ENCODE peak calls at places on chromosome 6, in seven cellular contexts. S is ovary; Y is psoas muscle; F is breast epithelium; Q is CD8-positive, alpha-beta memory T cell; R is GM23248; H is tibial nerve. M is an unnamed sample.

GRCh38 chr6:4607793-4608192 is 168.4 kb upstream of the CDYL start:
- DNase-seq in S (no peak), Y (no peak), F (no peak), Q (no peak), R (no peak), H (no peak), M (no peak)

GRCh38 chr6:118843685-118844390 is 50.1 kb upstream of the ASF1A start:
- DNase-seq in S (no peak), Y (no peak), F (no peak), Q (no peak), R (peak; percentile 32), H (no peak), M (no peak)

GRCh38 chr6:95576621-95577316 is 566 bp upstream of the MANEA start:
- DNase-seq in S (no peak), Y (no peak), F (no peak), Q (peak; percentile 40), R (peak; percentile 46), H (no peak), M (no peak)

GRCh38 chr6:167757821-167758220 is 68.9 kb upstream of the AFDN start:
- DNase-seq in S (no peak), Y (no peak), F (no peak), Q (no peak), R (no peak), H (no peak), M (no peak)

GRCh38 chr6:490251-491037 is 98.9 kb downstream of the IRF4 start:
- DNase-seq in S (no peak), Y (no peak), F (no peak), Q (no peak), R (no peak), H (no peak), M (no peak)

GRCh38 chr6:29760328-29760727 is 37.1 kb downstream of the HLA-F start:
- DNase-seq in S (no peak), Y (no peak), F (no peak), Q (no peak), R (no peak), H (no peak), M (no peak)

GRCh38 chr6:106377061-106377540 is 16.6 kb downstream of the CRYBG1 start:
- DNase-seq in S (no peak), Y (no peak), F (no peak), Q (no peak), R (peak; percentile 41), H (no peak), M (no peak)

GRCh38 chr6:74066168-74066871 is 370.3 kb downstream of the CD109 start:
- DNase-seq in S (no peak), Y (no peak), F (no peak), Q (no peak), R (peak; percentile 33), H (no peak), M (no peak)

GRCh38 chr6:151229401-151230276 is 10.1 kb upstream of the AKAP12 start:
- DNase-seq in S (no peak), Y (no peak), F (no peak), Q (no peak), R (no peak), H (no peak), M (no peak)

GRCh38 chr6:129699661-129700060 is 10.3 kb downstream of the ARHGAP18 start:
- DNase-seq in S (no peak), Y (no peak), F (no peak), Q (no peak), R (no peak), H (no peak), M (no peak)

GRCh38 chr6:87757792-87758191 is 55.8 kb upstream of the AKIRIN2 start:
- DNase-seq in S (no peak), Y (no peak), F (no peak), Q (no peak), R (no peak), H (no peak), M (no peak)

GRCh38 chr6:149985506-149985937 is 21.8 kb downstream of the ULBP1 start:
- DNase-seq in S (no peak), Y (no peak), F (peak; percentile 37), Q (no peak), R (peak; percentile 31), H (no peak), M (no peak)

GRCh38 chr6:118859517-118860064 is 34.4 kb upstream of the ASF1A start:
- DNase-seq in S (no peak), Y (no peak), F (no peak), Q (no peak), R (no peak), H (no peak), M (no peak)

DNA sequence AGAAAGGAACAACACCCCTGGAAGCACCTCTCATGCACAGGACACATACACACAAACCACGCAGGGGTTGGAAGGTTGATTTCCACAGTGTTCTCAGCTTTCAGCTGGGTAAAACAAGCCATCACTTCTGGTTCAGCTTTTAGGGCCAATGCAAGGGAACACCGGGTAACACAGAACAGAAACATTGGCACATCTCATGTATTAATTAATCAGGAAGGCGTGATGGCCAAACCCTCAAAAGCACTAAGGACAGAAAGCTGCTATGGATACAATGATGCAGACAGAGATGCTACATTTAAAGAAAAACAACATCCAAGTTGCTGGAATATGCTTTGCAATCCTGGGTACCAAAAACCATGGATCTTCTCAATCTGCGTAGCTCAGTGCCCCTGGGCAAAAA is 104.3 kb upstream of the BEND6 start:
- DNase-seq in S (no peak), Y (no peak), F (no peak), Q (no peak), R (peak; percentile 39), H (no peak), M (no peak)
- H3K4me3 ChIP-seq in S (peak overlapping the region; percentile 38), Y (peak overlapping the region; percentile 63), F (peak overlapping the region; percentile 51), Q (no peak overlapping the region), R (peak overlapping the region; percentile 87), H (peak overlapping the region; percentile 57), M (peak overlapping the region; percentile 67)

GRCh38 chr6:124560836-124561585 is 401.2 kb upstream of the RNF217 start:
- DNase-seq in S (no peak), Y (no peak), F (no peak), Q (no peak), R (no peak), H (no peak), M (no peak)
- H3K4me3 ChIP-seq in S (no peak overlapping the region), Y (no peak overlapping the region), F (no peak overlapping the region), Q (no peak overlapping the region), R (no peak overlapping the region), H (no peak overlapping the region), M (no peak overlapping the region)

GRCh38 chr6:44113396-44113795 is 13.9 kb downstream of the MRPL14 start:
- DNase-seq in S (no peak), Y (no peak), F (no peak), Q (no peak), R (peak; percentile 26), H (no peak), M (no peak)

GRCh38 chr6:44115866-44116265 is 11.4 kb downstream of the MRPL14 start:
- DNase-seq in S (no peak), Y (no peak), F (no peak), Q (no peak), R (peak; percentile 62), H (no peak), M (no peak)

GRCh38 chr6:44117397-44118128 is 9.7 kb downstream of the MRPL14 start:
- DNase-seq in S (no peak), Y (no peak), F (no peak), Q (no peak), R (peak; percentile 26), H (no peak), M (no peak)

GRCh38 chr6:44119704-44120262 is 7.5 kb downstream of the MRPL14 start:
- DNase-seq in S (no peak), Y (no peak), F (no peak), Q (no peak), R (peak; percentile 48), H (no peak), M (no peak)

DNA sequence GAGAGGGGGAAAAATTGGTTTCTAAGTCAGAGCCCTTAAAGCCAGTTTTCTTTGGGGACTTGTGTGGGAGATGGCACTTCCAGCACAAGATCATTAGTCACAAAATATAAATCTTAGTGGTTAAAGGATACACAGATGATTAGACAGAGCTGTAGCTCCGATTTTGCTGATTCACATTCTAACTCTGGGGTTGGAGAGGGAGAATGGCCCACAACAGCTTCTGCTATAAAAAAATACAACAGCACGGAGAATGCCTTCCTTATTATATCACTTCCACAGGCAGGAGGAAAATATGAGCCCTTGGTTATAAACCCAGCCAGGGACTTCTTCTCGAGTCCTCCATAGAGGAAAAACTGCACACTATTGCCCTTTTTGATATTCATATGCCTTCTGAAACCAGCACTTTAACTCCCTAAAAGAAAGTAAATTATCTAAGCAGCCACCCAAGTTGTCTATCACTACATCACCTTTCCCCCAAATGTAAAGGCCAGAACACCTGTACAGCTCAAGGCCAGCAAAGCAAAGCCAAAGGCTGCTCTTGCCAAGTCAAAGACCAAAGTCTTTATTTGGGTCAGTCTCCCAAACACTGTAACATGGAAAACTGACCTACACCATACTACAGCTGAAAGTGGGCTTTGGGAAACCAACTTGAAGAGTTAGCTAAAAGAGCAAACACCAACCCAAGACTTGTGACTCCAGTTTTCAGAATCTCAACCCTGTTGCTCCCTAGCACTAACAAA is 10.4 kb downstream of the MRPL14 start:
- DNase-seq in S (no peak), Y (no peak), F (no peak), Q (no peak), R (peak; percentile 94), H (no peak), M (no peak)
- H3K4me3 ChIP-seq in S (no peak overlapping the region), Y (peak overlapping the region; percentile 23), F (no peak overlapping the region), Q (no peak overlapping the region), R (peak overlapping the region; percentile 49), H (no peak overlapping the region), M (no peak overlapping the region)

GRCh38 chr6:113010181-113010580 is 663.1 kb downstream of the RFPL4B start:
- DNase-seq in S (no peak), Y (no peak), F (no peak), Q (no peak), R (no peak), H (no peak), M (no peak)
- H3K4me3 ChIP-seq in S (no peak overlapping the region), Y (no peak overlapping the region), F (no peak overlapping the region), Q (no peak overlapping the region), R (no peak overlapping the region), H (no peak overlapping the region), M (no peak overlapping the region)

DNA sequence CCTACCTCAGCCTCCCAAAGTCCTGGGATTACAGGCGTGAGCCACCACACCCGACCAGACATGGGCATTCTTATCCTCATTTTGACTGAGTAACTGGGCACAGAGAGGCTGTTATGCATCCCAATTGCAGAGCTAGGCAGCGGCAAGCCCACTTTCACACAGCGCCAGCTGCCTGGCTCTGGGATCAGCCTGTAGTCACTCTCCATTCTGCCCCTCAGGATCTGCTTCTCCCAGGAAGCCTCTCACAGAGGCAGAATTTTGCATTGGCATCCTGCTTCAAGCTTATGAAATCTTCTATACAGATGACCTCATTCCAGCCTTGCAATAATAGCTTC is 37.0 kb upstream of the IER3 start:
- DNase-seq in S (peak; percentile 53), Y (peak; percentile 40), F (no peak), Q (no peak), R (no peak), H (no peak), M (no peak)
- H3K4me3 ChIP-seq in S (no peak overlapping the region), Y (peak overlapping the region; percentile 38), F (no peak overlapping the region), Q (no peak overlapping the region), R (peak overlapping the region; percentile 54), H (peak overlapping the region; percentile 16), M (peak overlapping the region; percentile 15)

M was measured in dorsolateral prefrontal cortex.